ENCODE peak calls at places on chromosomes 16 and 17, in five cellular contexts. I is EL; N is Calu3; G is activated CD8-positive, alpha-beta memory T cell treated with anti-CD3 and anti-CD28 coated beads for 1 hour; H is activated CD8-positive, alpha-beta T cell treated with anti-CD3 and anti-CD28 coated beads, Interleukin-2, amount 10 ng/mL, durations not matched to agents 7 days and 5 days. A is an unnamed sample.

GRCh38 chr17:67779098-67779672 is 46.1 kb upstream of the BPTF start:
- DNase-seq in H (no peak), G (peak), N (peak), I (peak), A (peak)

GRCh38 chr16:68707341-68708152 is 29.5 kb upstream of the CDH1 start:
- DNase-seq in H (no peak), I (peak), N (peak), G (no peak), A (peak)

GRCh38 chr17:82126479-82127314 is 28.7 kb upstream of the FASN start:
- DNase-seq in H (peak), I (no peak), N (no peak), G (peak), A (no peak)

GRCh38 chr17:61492759-61493526 is 40.7 kb downstream of the TBX4 start:
- DNase-seq in G (no peak), I (peak), H (no peak), N (no peak), A (no peak)

GRCh38 chr16:1105888-1106620 is 10.0 kb upstream of the C1QTNF8 start:
- DNase-seq in H (peak), N (peak), I (peak), G (no peak), A (peak)

GRCh38 chr17:4950075-4950756 is 703 bp upstream of the ENO3 start:
- DNase-seq in I (no peak), N (peak), H (no peak), G (no peak), A (peak)

GRCh38 chr16:74460542-74460941 is 39.3 kb upstream of the CLEC18B start:
- DNase-seq in H (no peak), I (no peak), G (no peak), N (no peak), A (no peak)

GRCh38 chr17:80000955-80001354 is 34.7 kb downstream of the TBC1D16 start:
- DNase-seq in N (no peak), H (no peak), G (no peak), I (no peak), A (no peak)

GRCh38 chr17:12545877-12546513 is 119.7 kb upstream of the MYOCD start:
- DNase-seq in I (peak), H (peak), G (no peak), N (peak), A (no peak)

GRCh38 chr16:56767018-56767417 is 37.1 kb downstream of the NUP93 start:
- DNase-seq in G (no peak), N (no peak), H (no peak), I (no peak), A (no peak)

A was measured in glutamatergic neuron.